ENCODE peak calls at places on chromosomes 6 and 20, in six cellular contexts. Q is endothelial cell, C is right lobe of liver, I is SK-MEL-5, F is NCI-H748 treated with DMSO at 0.1 percent for 48 hours, N is Caki2. Y is an unnamed sample.

GRCh38 chr6:16999486-17000436 is 102.1 kb upstream of the STMND1 start:
- DNase-seq in N (no peak), I (peak; percentile 44), C (no peak), Q (no peak), F (no peak), Y (no peak)

GRCh38 chr6:108841377-108841855 is 6.8 kb upstream of the ARMC2 start:
- DNase-seq in C (peak; percentile 36), Q (no peak), I (no peak), F (no peak), N (no peak), Y (no peak)

GRCh38 chr6:106281088-106281487 is 44.5 kb downstream of the ATG5 start:
- DNase-seq in F (no peak), Q (no peak), N (no peak), C (no peak), I (peak; percentile 22), Y (no peak)

GRCh38 chr6:11069760-11070159 is 23.9 kb upstream of the SMIM13 start:
- DNase-seq in F (no peak), C (no peak), I (peak; percentile 42), Q (no peak), N (no peak), Y (no peak)

GRCh38 chr6:111724505-111724904 is 118.8 kb upstream of the TRAF3IP2 start:
- DNase-seq in N (no peak), Q (no peak), I (no peak), F (no peak), C (no peak), Y (no peak)

GRCh38 chr20:3823881-3824280 is 3.5 kb downstream of the AP5S1 start:
- DNase-seq in N (no peak), Q (no peak), C (no peak), F (no peak), I (no peak), Y (no peak)

GRCh38 chr6:137216106-137216505 is 3.1 kb downstream of the IFNGR1 start:
- DNase-seq in F (no peak), I (no peak), Q (no peak), N (no peak), C (no peak), Y (no peak)

GRCh38 chr6:166955865-166956443 is 396 bp downstream of the RNASET2 start:
- DNase-seq in Q (no peak), I (no peak), F (peak; percentile 38), N (no peak), C (peak; percentile 49), Y (no peak)

GRCh38 chr20:61516398-61517208 is 264.5 kb downstream of the CDH4 start:
- DNase-seq in F (no peak), Q (no peak), I (no peak), C (no peak), N (no peak), Y (no peak)

GRCh38 chr20:23095504-23095903 is 9.4 kb upstream of the CD93 start:
- DNase-seq in C (no peak), Q (no peak), F (no peak), I (no peak), N (no peak), Y (no peak)

GRCh38 chr6:24283043-24283985 is 74.5 kb downstream of the DCDC2 start:
- DNase-seq in F (peak; percentile 96), N (peak; percentile 92), C (peak; percentile 87), I (peak; percentile 94), Q (peak; percentile 66), Y (peak; percentile 90)

GRCh38 chr6:166605752-166606151 is 19.3 kb upstream of the RAMACL start:
- DNase-seq in N (no peak), F (no peak), I (no peak), C (no peak), Q (no peak), Y (no peak)

GRCh38 chr6:10419749-10420545 is 5.1 kb upstream of the TFAP2A start:
- DNase-seq in Q (no peak), C (no peak), F (no peak), I (no peak), N (no peak), Y (no peak)